ENCODE peak calls at places on chromosomes 5 and 9, in ten cellular contexts. F, V, J, S, E, Y, Q, L, C and I are unnamed samples.

GRCh38 chr5:181151146-181151545 is 3.8 kb downstream of the OR2V2 start:
- DNase-seq in E (no peak), V (no peak), C (no peak), J (no peak), L (peak; percentile 29), Q (no peak), S (no peak), Y (no peak), F (no peak), I (no peak)

GRCh38 chr5:75320341-75320740 is 16.7 kb upstream of the HMGCR start:
- DNase-seq in L (no peak), Q (no peak), F (no peak), V (no peak), J (no peak), Y (no peak), C (no peak), S (no peak), E (no peak), I (no peak)

GRCh38 chr9:132946624-132947295 is 2.3 kb upstream of the TSC1 start:
- DNase-seq in E (no peak), Y (no peak), S (peak; percentile 50), C (no peak), F (no peak), Q (no peak), V (no peak), J (no peak), L (peak; percentile 71), I (peak; percentile 84)

GRCh38 chr9:124257070-124257864 is 482 bp upstream of the NEK6 start:
- DNase-seq in S (no peak), Q (no peak), J (no peak), V (no peak), C (no peak), E (no peak), F (no peak), L (no peak), Y (no peak), I (peak; percentile 34)

GRCh38 chr9:135151905-135152304 is 64.4 kb downstream of the OLFM1 start:
- DNase-seq in C (no peak), L (no peak), F (no peak), Y (no peak), J (no peak), E (no peak), V (no peak), Q (no peak), S (no peak), I (no peak)

GRCh38 chr5:140962190-140962589 is 4.1 kb upstream of the PCDHAC2 start:
- DNase-seq in L (no peak), Q (no peak), Y (no peak), S (no peak), V (no peak), C (no peak), F (no peak), J (no peak), E (no peak), I (no peak)

GRCh38 chr5:14663734-14664269 is 716 bp upstream of the OTULIN start:
- DNase-seq in Y (peak; percentile 22), J (no peak), Q (no peak), S (no peak), F (peak; percentile 9), E (no peak), L (peak; percentile 36), V (no peak), C (no peak), I (no peak)

GRCh38 chr9:91820126-91820750 is 129.8 kb downstream of the ROR2 start:
- DNase-seq in S (no peak), C (no peak), F (no peak), J (no peak), L (no peak), E (no peak), Q (no peak), V (no peak), Y (no peak), I (no peak)

GRCh38 chr9:70055867-70056266 is 12.2 kb downstream of the MAMDC2 start:
- DNase-seq in E (no peak), V (no peak), Q (no peak), F (no peak), C (no peak), S (no peak), J (no peak), Y (no peak), L (no peak), I (no peak)

GRCh38 chr5:7592910-7593309 is 197.0 kb downstream of the ADCY2 start:
- DNase-seq in S (no peak), C (no peak), F (no peak), Q (no peak), Y (no peak), E (no peak), J (no peak), V (no peak), L (no peak), I (no peak)

GRCh38 chr5:131579917-131580671 is 54.9 kb downstream of the RAPGEF6 start:
- DNase-seq in Y (no peak), C (no peak), V (no peak), F (no peak), Q (no peak), L (no peak), E (no peak), J (no peak), S (no peak), I (no peak)

GRCh38 chr5:146390469-146390868 is 51.8 kb downstream of the POU4F3 start:
- DNase-seq in L (no peak), Y (no peak), F (no peak), V (no peak), Q (no peak), S (no peak), E (no peak), C (no peak), J (no peak), I (no peak)